ENCODE peak calls at places on chromosomes 4 and X, in ten cellular contexts. One of them, this sample, is unnamed.

GRCh38 chr4:97624204-97624603 is 519.1 kb downstream of the STPG2 start:
- DNase-seq in germinal center: no peak
- DNase-seq in activated naive CD8-positive, alpha-beta T cell treated with anti-CD3 and anti-CD28 coated beads for 36 hours: no peak
- DNase-seq in RCC 7860: no peak
- DNase-seq in HT-29: no peak
- DNase-seq in pancreas: no peak
- DNase-seq in CD4-positive, alpha-beta T cell: no peak
- DNase-seq in cardiac muscle cell: no peak
- DNase-seq in ACHN: no peak
- DNase-seq in astrocyte of the hippocampus: no peak
- DNase-seq in this sample: no peak

GRCh38 chr4:151420408-151420807 is 11.4 kb downstream of the FHIP1A start:
- DNase-seq in germinal center: no peak
- DNase-seq in activated naive CD8-positive, alpha-beta T cell treated with anti-CD3 and anti-CD28 coated beads for 36 hours: no peak
- DNase-seq in RCC 7860: no peak
- DNase-seq in HT-29: no peak
- DNase-seq in pancreas: no peak
- DNase-seq in CD4-positive, alpha-beta T cell: no peak
- DNase-seq in cardiac muscle cell: no peak
- DNase-seq in ACHN: no peak
- DNase-seq in astrocyte of the hippocampus: no peak
- DNase-seq in this sample: no peak

GRCh38 chrX:14927391-14927790 is 54.2 kb downstream of the MOSPD2 start:
- DNase-seq in germinal center: no peak
- DNase-seq in activated naive CD8-positive, alpha-beta T cell treated with anti-CD3 and anti-CD28 coated beads for 36 hours: no peak
- DNase-seq in RCC 7860: no peak
- DNase-seq in HT-29: no peak
- DNase-seq in pancreas: no peak
- DNase-seq in CD4-positive, alpha-beta T cell: no peak
- DNase-seq in cardiac muscle cell: no peak
- DNase-seq in ACHN: no peak
- DNase-seq in astrocyte of the hippocampus: peak; percentile 20
- DNase-seq in this sample: no peak

GRCh38 chr4:70768301-70768948 is 46.7 kb downstream of the RUFY3 start:
- DNase-seq in germinal center: no peak
- DNase-seq in activated naive CD8-positive, alpha-beta T cell treated with anti-CD3 and anti-CD28 coated beads for 36 hours: no peak
- DNase-seq in RCC 7860: no peak
- DNase-seq in HT-29: no peak
- DNase-seq in pancreas: no peak
- DNase-seq in CD4-positive, alpha-beta T cell: no peak
- DNase-seq in cardiac muscle cell: no peak
- DNase-seq in ACHN: no peak
- DNase-seq in astrocyte of the hippocampus: peak; percentile 12
- DNase-seq in this sample: no peak

GRCh38 chr4:86926428-86927086 is 8.3 kb upstream of the AFF1 start:
- DNase-seq in germinal center: no peak
- DNase-seq in activated naive CD8-positive, alpha-beta T cell treated with anti-CD3 and anti-CD28 coated beads for 36 hours: no peak
- DNase-seq in RCC 7860: peak; percentile 20
- DNase-seq in HT-29: no peak
- DNase-seq in pancreas: no peak
- DNase-seq in CD4-positive, alpha-beta T cell: no peak
- DNase-seq in cardiac muscle cell: no peak
- DNase-seq in ACHN: peak; percentile 24
- DNase-seq in astrocyte of the hippocampus: peak; percentile 18
- DNase-seq in this sample: no peak

GRCh38 chr4:92362002-92362401 is 58.2 kb downstream of the GRID2 start:
- DNase-seq in germinal center: no peak
- DNase-seq in activated naive CD8-positive, alpha-beta T cell treated with anti-CD3 and anti-CD28 coated beads for 36 hours: no peak
- DNase-seq in RCC 7860: no peak
- DNase-seq in HT-29: no peak
- DNase-seq in pancreas: no peak
- DNase-seq in CD4-positive, alpha-beta T cell: no peak
- DNase-seq in cardiac muscle cell: no peak
- DNase-seq in ACHN: no peak
- DNase-seq in astrocyte of the hippocampus: peak; percentile 13
- DNase-seq in this sample: no peak

GRCh38 chrX:10381218-10381617 is 224.4 kb downstream of the CLCN4 start:
- DNase-seq in germinal center: no peak
- DNase-seq in activated naive CD8-positive, alpha-beta T cell treated with anti-CD3 and anti-CD28 coated beads for 36 hours: no peak
- DNase-seq in RCC 7860: no peak
- DNase-seq in HT-29: no peak
- DNase-seq in pancreas: no peak
- DNase-seq in CD4-positive, alpha-beta T cell: no peak
- DNase-seq in cardiac muscle cell: no peak
- DNase-seq in ACHN: no peak
- DNase-seq in astrocyte of the hippocampus: peak; percentile 57
- DNase-seq in this sample: no peak

GRCh38 chr4:38310446-38311043 is 350.3 kb downstream of the PTTG2 start:
- DNase-seq in germinal center: peak; percentile 14
- DNase-seq in activated naive CD8-positive, alpha-beta T cell treated with anti-CD3 and anti-CD28 coated beads for 36 hours: peak; percentile 78
- DNase-seq in RCC 7860: no peak
- DNase-seq in HT-29: no peak
- DNase-seq in pancreas: no peak
- DNase-seq in CD4-positive, alpha-beta T cell: peak; percentile 64
- DNase-seq in cardiac muscle cell: no peak
- DNase-seq in ACHN: no peak
- DNase-seq in astrocyte of the hippocampus: peak; percentile 72
- DNase-seq in this sample: no peak

GRCh38 chr4:176548571-176548970 is 228.8 kb downstream of the SPCS3 start:
- DNase-seq in germinal center: no peak
- DNase-seq in activated naive CD8-positive, alpha-beta T cell treated with anti-CD3 and anti-CD28 coated beads for 36 hours: no peak
- DNase-seq in RCC 7860: peak; percentile 81
- DNase-seq in HT-29: no peak
- DNase-seq in pancreas: no peak
- DNase-seq in CD4-positive, alpha-beta T cell: no peak
- DNase-seq in cardiac muscle cell: no peak
- DNase-seq in ACHN: no peak
- DNase-seq in astrocyte of the hippocampus: peak; percentile 50
- DNase-seq in this sample: no peak

GRCh38 chr4:178881937-178882336 is 1439.7 kb upstream of the AGA start:
- DNase-seq in germinal center: no peak
- DNase-seq in activated naive CD8-positive, alpha-beta T cell treated with anti-CD3 and anti-CD28 coated beads for 36 hours: no peak
- DNase-seq in RCC 7860: no peak
- DNase-seq in HT-29: no peak
- DNase-seq in pancreas: no peak
- DNase-seq in CD4-positive, alpha-beta T cell: no peak
- DNase-seq in cardiac muscle cell: no peak
- DNase-seq in ACHN: no peak
- DNase-seq in astrocyte of the hippocampus: no peak
- DNase-seq in this sample: no peak

GRCh38 chrX:123860983-123861382 is 1.1 kb downstream of the XIAP start:
- DNase-seq in germinal center: no peak
- DNase-seq in activated naive CD8-positive, alpha-beta T cell treated with anti-CD3 and anti-CD28 coated beads for 36 hours: no peak
- DNase-seq in RCC 7860: no peak
- DNase-seq in HT-29: peak; percentile 49
- DNase-seq in pancreas: no peak
- DNase-seq in CD4-positive, alpha-beta T cell: no peak
- DNase-seq in cardiac muscle cell: no peak
- DNase-seq in ACHN: peak; percentile 8
- DNase-seq in astrocyte of the hippocampus: peak; percentile 37
- DNase-seq in this sample: peak; percentile 34

GRCh38 chr4:148056879-148057278 is 325.0 kb downstream of the ARHGAP10 start:
- DNase-seq in germinal center: peak; percentile 59
- DNase-seq in activated naive CD8-positive, alpha-beta T cell treated with anti-CD3 and anti-CD28 coated beads for 36 hours: peak; percentile 73
- DNase-seq in RCC 7860: peak; percentile 40
- DNase-seq in HT-29: peak; percentile 3
- DNase-seq in pancreas: no peak
- DNase-seq in CD4-positive, alpha-beta T cell: peak; percentile 38
- DNase-seq in cardiac muscle cell: no peak
- DNase-seq in ACHN: peak; percentile 25
- DNase-seq in astrocyte of the hippocampus: peak; percentile 59
- DNase-seq in this sample: no peak

This sample was measured in NCI-H2081.